ENCODE peak calls at places on chromosomes 16 and 17, in four cellular contexts. M is WTC11, K is K562, E is HepG2. J is an unnamed sample.
A peak's percentile ranks its signal among the peaks of the same experiment; 100 is the strongest.

GRCh38 chr17:19019041-19019941 is 14.7 kb upstream of the FAM83G start:
- DNase-seq in M (no peak), E (no peak), K (peak; percentile 50), J (no peak)

GRCh38 chr16:86575754-86576557 is 2.4 kb upstream of the FOXL1 start:
- DNase-seq in E (peak; percentile 63), K (peak; percentile 94), M (peak; percentile 92), J (no peak)

GRCh38 chr17:27296427-27296979 is 2.6 kb downstream of the WSB1 start:
- DNase-seq in K (no peak), M (no peak), E (no peak), J (no peak)

GRCh38 chr17:14525551-14526455 is 224.9 kb downstream of the HS3ST3B1 start:
- DNase-seq in M (peak; percentile 22), K (no peak), E (no peak), J (no peak)

GRCh38 chr17:78507526-78507925 is 69.7 kb downstream of the DNAH17 start:
- DNase-seq in E (no peak), K (no peak), M (no peak), J (no peak)

GRCh38 chr16:3173892-3174617 is 13.9 kb upstream of the OR1F1 start:
- DNase-seq in K (peak; percentile 87), M (peak; percentile 92), E (peak; percentile 65), J (no peak)

GRCh38 chr16:12959072-12959471 is 57.7 kb downstream of the SHISA9 start:
- DNase-seq in K (no peak), M (no peak), E (no peak), J (no peak)

GRCh38 chr16:16121185-16121727 is 102.0 kb downstream of the ABCC6 start:
- DNase-seq in K (no peak), E (no peak), M (no peak), J (no peak)

GRCh38 chr17:50768348-50768761 is 1.0 kb upstream of the ANKRD40CL start:
- DNase-seq in K (no peak), M (no peak), E (peak; percentile 38), J (no peak)

GRCh38 chr17:35730400-35731005 is 936 bp upstream of the RASL10B start:
- DNase-seq in E (no peak), K (no peak), M (no peak), J (no peak)

GRCh38 chr16:27267037-27267677 is 1.4 kb downstream of the NSMCE1 start:
- DNase-seq in E (no peak), M (no peak), K (no peak), J (peak; percentile 61)

GRCh38 chr16:1990336-1991134 is 765 bp downstream of the SYNGR3 start:
- DNase-seq in M (peak; percentile 87), E (peak; percentile 34), K (peak; percentile 76), J (no peak)

GRCh38 chr17:67253379-67253778 is 8.4 kb upstream of the HELZ start:
- DNase-seq in K (no peak), M (no peak), E (no peak), J (no peak)

GRCh38 chr16:75644240-75645012 is 3.0 kb downstream of the KARS1 start:
- DNase-seq in M (no peak), E (no peak), K (no peak), J (no peak)

GRCh38 chr16:22189473-22190168 is 16.5 kb upstream of the EEF2K start:
- DNase-seq in K (no peak), M (no peak), E (no peak), J (no peak)

GRCh38 chr17:38404174-38404943 is 23.9 kb upstream of the ARHGAP23 start:
- DNase-seq in K (no peak), E (no peak), M (no peak), J (no peak)

GRCh38 chr17:75764711-75765421 is at the start of gene GALK1:
- DNase-seq in E (peak; percentile 59), M (peak; percentile 67), K (peak; percentile 85), J (no peak)

GRCh38 chr17:47934856-47935255 is 6.5 kb upstream of the PNPO start:
- DNase-seq in M (no peak), E (no peak), K (no peak), J (no peak)

GRCh38 chr17:72591500-72592241 is 470.9 kb downstream of the SOX9 start:
- DNase-seq in K (no peak), E (peak; percentile 28), M (peak; percentile 31), J (no peak)

GRCh38 chr16:61228371-61228770 is 807.9 kb downstream of the CDH8 start:
- DNase-seq in K (no peak), E (no peak), M (no peak), J (no peak)

GRCh38 chr16:24013733-24014645 is 178.2 kb downstream of the PRKCB start:
- DNase-seq in M (no peak), E (no peak), K (no peak), J (peak; percentile 98)

GRCh38 chr16:87489434-87490045 is 3.3 kb downstream of the ZCCHC14 start:
- DNase-seq in E (peak; percentile 45), K (no peak), M (no peak), J (no peak)

GRCh38 chr16:69872888-69873287 is 78.2 kb upstream of the CLEC18A start:
- DNase-seq in M (no peak), K (no peak), E (no peak), J (no peak)

GRCh38 chr17:44928136-44928535 is 12.8 kb upstream of the GFAP start:
- DNase-seq in K (no peak), M (no peak), E (no peak), J (no peak)

GRCh38 chr17:13776027-13776551 is 174.4 kb upstream of the HS3ST3A1 start:
- DNase-seq in K (no peak), M (no peak), E (no peak), J (no peak)

GRCh38 chr16:50819706-50820105 is 77.8 kb downstream of the CYLD start:
- DNase-seq in M (no peak), K (no peak), E (no peak), J (no peak)

GRCh38 chr16:88940196-88941050 is 36.6 kb downstream of the CBFA2T3 start:
- DNase-seq in K (no peak), M (peak; percentile 44), E (no peak), J (no peak)

GRCh38 chr16:25155553-25156460 is 44.3 kb downstream of the LCMT1 start:
- DNase-seq in K (no peak), E (no peak), M (no peak), J (no peak)

GRCh38 chr17:13337864-13338371 is 263.8 kb downstream of the HS3ST3A1 start:
- DNase-seq in K (peak; percentile 65), E (peak; percentile 42), M (no peak), J (no peak)

GRCh38 chr16:63361032-63361624 is 1324.9 kb upstream of the CDH8 start:
- DNase-seq in M (no peak), E (peak; percentile 46), K (peak; percentile 36), J (no peak)

DNA sequence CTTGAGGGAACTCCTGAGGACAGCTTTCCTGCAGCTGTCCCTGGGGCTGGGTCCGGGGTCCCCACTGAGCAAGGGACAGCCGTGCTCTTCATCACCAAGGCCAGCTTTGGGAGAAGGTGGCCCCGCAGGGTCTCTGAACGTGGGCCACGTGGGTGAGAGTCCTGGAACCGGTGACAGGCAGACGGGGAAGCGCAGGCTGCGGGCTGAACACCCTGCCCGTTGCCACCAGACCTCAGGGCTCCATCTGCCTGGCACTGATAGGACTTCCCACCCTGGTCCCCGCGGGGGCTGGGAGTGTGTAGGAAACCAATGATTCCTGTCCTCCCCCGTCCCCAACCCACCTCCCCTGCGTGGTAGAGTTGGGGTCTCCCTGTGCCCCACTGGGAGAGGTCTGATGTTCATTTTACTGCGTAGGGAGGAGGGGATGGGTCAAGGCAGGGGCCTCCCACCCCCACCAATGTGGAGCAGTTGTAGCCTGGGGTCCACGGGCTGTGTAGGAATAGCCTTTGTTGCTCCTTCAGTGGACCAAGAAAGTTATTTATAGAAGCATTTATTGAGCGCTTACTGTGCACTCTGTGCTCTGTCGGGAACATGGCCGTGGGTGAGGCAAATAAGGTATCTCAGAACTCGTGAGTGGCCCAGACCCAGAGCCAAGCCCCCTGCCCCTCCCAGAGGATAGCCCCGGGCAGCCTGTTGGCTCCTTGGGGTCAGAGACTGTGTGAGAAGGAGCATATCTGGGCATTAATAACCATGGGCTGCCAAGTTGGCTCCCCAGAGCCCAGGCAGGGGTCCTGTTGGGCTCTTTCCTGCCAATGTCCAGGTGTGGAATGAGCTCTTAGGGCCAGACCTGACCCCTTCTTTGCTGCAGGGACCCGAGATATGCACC is 1.3 kb downstream of the ADGRG1 start:
- DNase-seq in M (no peak), E (no peak), K (no peak), J (no peak)
- TF ChIP-seq ESRRA in M (no peak), E (no peak), K (no peak), J (no peak)

GRCh38 chr16:8919089-8919933 is 37.2 kb downstream of the LITAFD start:
- DNase-seq in E (no peak), K (peak; percentile 14), M (no peak), J (no peak)

GRCh38 chr16:8919934-8920465 is 37.8 kb downstream of the LITAFD start:
- DNase-seq in E (no peak), M (no peak), K (no peak), J (no peak)

GRCh38 chr16:8920676-8921625 is 38.8 kb downstream of the LITAFD start:
- DNase-seq in E (no peak), M (no peak), K (no peak), J (no peak)

GRCh38 chr16:8923199-8923598 is 40.5 kb downstream of the USP7 start:
- DNase-seq in M (no peak), K (peak; percentile 7), E (no peak), J (no peak)

DNA sequence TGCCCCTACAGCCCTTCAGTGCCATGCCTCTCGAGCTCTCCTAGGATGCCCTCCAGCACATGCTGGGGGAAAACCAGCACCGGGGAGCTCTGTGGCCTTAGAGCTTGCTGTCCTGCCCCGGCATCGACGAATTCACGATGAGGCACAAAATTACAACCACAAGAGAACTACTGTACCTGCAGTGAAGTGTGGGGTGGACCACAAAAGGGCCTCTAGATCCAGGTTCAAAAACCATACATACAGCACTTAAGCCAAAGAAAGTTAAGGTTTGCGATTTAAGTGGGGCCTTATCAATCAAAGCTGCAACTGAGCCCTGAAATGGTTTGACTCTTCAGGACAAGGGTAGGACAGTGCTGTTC is 39.5 kb downstream of the LITAFD start:
- DNase-seq in M (no peak), E (no peak), K (no peak), J (no peak)
- TF ChIP-seq CBFB in M (no peak), E (no peak), K (no peak), J (no peak)

GRCh38 chr17:4663711-4664110 is 22.2 kb upstream of the ALOX15 start:
- DNase-seq in M (no peak), E (no peak), K (peak; percentile 39), J (no peak)

GRCh38 chr17:4667166-4667565 is 25.7 kb upstream of the ALOX15 start:
- DNase-seq in E (no peak), M (no peak), K (no peak), J (no peak)

GRCh38 chr17:4665027-4665426 is 23.5 kb upstream of the ALOX15 start:
- DNase-seq in K (no peak), E (no peak), M (no peak), J (no peak)

GRCh38 chr17:4664230-4664629 is 22.8 kb upstream of the ALOX15 start:
- DNase-seq in E (no peak), M (no peak), K (no peak), J (no peak)

GRCh38 chr17:4666296-4666695 is 24.8 kb upstream of the ALOX15 start:
- DNase-seq in E (no peak), M (no peak), K (no peak), J (no peak)
- TF ChIP-seq ESRRA in E (no peak), M (no peak), K (no peak), J (no peak)

GRCh38 chr17:77365584-77366186 is 224.9 kb downstream of the SEC14L1 start:
- DNase-seq in E (no peak), M (peak; percentile 2), K (peak; percentile 32), J (no peak)
- TF ChIP-seq CBFB in E (no peak), M (no peak), K (no peak), J (no peak)